ENCODE peak calls at places on chromosome 16, in eight cellular contexts. O is adrenal gland, Z is body of pancreas, B is ovary, A is heart left ventricle, W is stomach, U is IMR-90, V is breast epithelium. C is an unnamed sample.

GRCh38 chr16:69112285-69113129 is 7.1 kb downstream of the HAS3 start:
- DNase-seq in O (peak), Z (peak), B (no peak), A (no peak), W (peak), U (peak), V (no peak), C (peak)

GRCh38 chr16:89822188-89823086 is 5.8 kb upstream of the SPIRE2 start:
- DNase-seq in O (no peak), Z (no peak), B (no peak), A (no peak), W (no peak), U (no peak), V (no peak), C (no peak)

GRCh38 chr16:47965439-47965838 is 190.4 kb downstream of the ABCC12 start:
- DNase-seq in O (no peak), Z (no peak), B (no peak), A (no peak), W (no peak), U (peak), V (no peak), C (no peak)

GRCh38 chr16:69844441-69844840 is 82.3 kb downstream of the WWP2 start:
- DNase-seq in O (no peak), Z (no peak), B (no peak), A (no peak), W (no peak), U (no peak), V (no peak), C (no peak)

GRCh38 chr16:75402821-75403475 is 30.4 kb downstream of the CFDP1 start:
- DNase-seq in O (no peak), Z (no peak), B (no peak), A (no peak), W (no peak), U (peak), V (no peak), C (no peak)

GRCh38 chr16:6335072-6335471 is 997.6 kb upstream of the RBFOX1 start:
- DNase-seq in O (no peak), Z (no peak), B (no peak), A (no peak), W (no peak), U (no peak), V (no peak), C (peak)

GRCh38 chr16:70693231-70693671 is 7.4 kb upstream of the MTSS2 start:
- DNase-seq in O (no peak), Z (no peak), B (peak), A (peak), W (no peak), U (no peak), V (no peak), C (peak)

GRCh38 chr16:56643080-56643778 is 4.8 kb downstream of the MT1A start:
- DNase-seq in O (no peak), Z (peak), B (no peak), A (peak), W (peak), U (no peak), V (peak), C (peak)

GRCh38 chr16:6189216-6189615 is 1091.6 kb upstream of the EEF2KMT start:
- DNase-seq in O (no peak), Z (no peak), B (no peak), A (no peak), W (no peak), U (no peak), V (no peak), C (no peak)

GRCh38 chr16:82481455-82481854 is 145.3 kb upstream of the CDH13 start:
- DNase-seq in O (no peak), Z (no peak), B (no peak), A (no peak), W (no peak), U (peak), V (no peak), C (no peak)

GRCh38 chr16:89000207-89000959 is 23.4 kb upstream of the CBFA2T3 start:
- DNase-seq in O (no peak), Z (no peak), B (no peak), A (no peak), W (no peak), U (no peak), V (no peak), C (no peak)

GRCh38 chr16:78919852-78920251 is 680.7 kb downstream of the MAF start:
- DNase-seq in O (no peak), Z (no peak), B (no peak), A (no peak), W (no peak), U (no peak), V (no peak), C (no peak)

GRCh38 chr16:5309946-5310611 is 212.5 kb upstream of the EEF2KMT start:
- DNase-seq in O (no peak), Z (no peak), B (no peak), A (no peak), W (no peak), U (no peak), V (no peak), C (no peak)

GRCh38 chr16:66007717-66008116 is 358.8 kb upstream of the CDH5 start:
- DNase-seq in O (no peak), Z (no peak), B (no peak), A (no peak), W (no peak), U (peak), V (no peak), C (no peak)

GRCh38 chr16:48901712-48902374 is 291.9 kb upstream of the N4BP1 start:
- DNase-seq in O (no peak), Z (no peak), B (no peak), A (no peak), W (no peak), U (no peak), V (no peak), C (no peak)

DNA sequence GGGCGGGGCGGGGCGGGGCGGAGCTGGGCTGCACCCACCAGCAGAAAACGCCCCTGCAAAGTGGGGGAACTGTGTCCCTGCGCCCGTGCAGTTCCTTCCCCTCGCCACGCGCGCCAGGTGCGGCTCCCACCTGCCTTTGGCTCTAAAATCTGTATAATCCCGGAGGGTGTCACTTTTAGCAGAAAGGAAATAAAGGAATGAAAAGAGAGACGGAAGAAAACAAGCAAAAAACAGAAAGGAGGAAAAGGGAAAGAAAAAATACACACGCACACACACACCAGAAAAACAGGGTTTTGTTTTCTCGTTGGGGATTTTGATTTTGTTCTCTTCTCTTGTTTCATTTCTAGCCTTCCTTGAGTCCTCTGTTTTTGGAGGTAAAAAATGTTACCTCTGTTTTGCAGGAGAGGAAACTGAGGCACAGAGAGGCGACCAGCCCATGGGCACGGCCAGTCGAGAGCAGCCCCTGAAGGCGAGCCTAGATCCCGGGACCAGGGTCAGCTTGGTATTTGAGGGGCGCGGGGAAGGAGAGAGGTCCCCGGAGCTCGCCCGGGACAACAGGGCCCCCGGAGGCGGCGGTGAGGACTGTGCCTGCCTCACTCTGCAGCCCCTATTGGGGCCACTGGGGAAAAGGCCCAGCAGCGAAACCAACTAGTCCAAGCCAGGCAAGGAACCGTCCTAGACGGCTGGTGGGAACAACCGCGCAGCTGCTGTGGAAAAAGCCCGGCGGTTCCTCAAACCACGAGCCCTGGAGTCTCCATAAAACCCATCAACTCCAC is 594 bp upstream of the CARHSP1 start:
- DNase-seq in O (no peak), Z (no peak), B (peak), A (no peak), W (no peak), U (no peak), V (no peak), C (no peak)
- TF ChIP-seq CTCF in O (no peak), Z (peak), B (no peak), A (no peak), W (no peak), U (no peak), V (no peak), C (no peak)

DNA sequence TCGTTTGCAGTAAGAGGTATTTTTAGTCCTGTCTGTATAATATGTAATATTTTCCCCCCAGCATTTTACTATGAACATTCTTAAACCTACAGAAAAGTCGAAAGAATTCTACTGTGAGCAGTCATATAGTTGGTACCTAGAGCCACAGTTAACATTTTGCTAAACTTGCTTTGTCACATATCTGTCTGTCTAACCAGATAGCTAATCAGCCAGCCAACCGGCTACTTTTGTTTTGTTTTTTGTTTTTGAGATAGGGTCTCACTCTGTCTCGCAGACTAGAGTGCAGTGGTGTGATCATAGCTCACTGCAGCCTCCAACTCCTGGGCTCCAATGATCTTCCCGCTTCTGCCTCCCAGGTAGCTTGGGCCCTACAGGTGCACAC is 73.3 kb downstream of the ABCC1 start:
- DNase-seq in O (no peak), Z (no peak), B (no peak), A (no peak), W (no peak), U (no peak), V (no peak), C (no peak)
- TF ChIP-seq POLR2A in O (no peak), Z (no peak), B (no peak), A (no peak), W (no peak), U (no peak), V (no peak), C (no peak)

GRCh38 chr16:87233928-87234327 is 83.3 kb downstream of the C16orf95 start:
- DNase-seq in O (no peak), Z (no peak), B (no peak), A (no peak), W (no peak), U (peak), V (no peak), C (no peak)
- TF ChIP-seq CTCF in O (peak), Z (no peak), B (no peak), A (no peak), W (no peak), U (peak), V (no peak), C (no peak)

DNA sequence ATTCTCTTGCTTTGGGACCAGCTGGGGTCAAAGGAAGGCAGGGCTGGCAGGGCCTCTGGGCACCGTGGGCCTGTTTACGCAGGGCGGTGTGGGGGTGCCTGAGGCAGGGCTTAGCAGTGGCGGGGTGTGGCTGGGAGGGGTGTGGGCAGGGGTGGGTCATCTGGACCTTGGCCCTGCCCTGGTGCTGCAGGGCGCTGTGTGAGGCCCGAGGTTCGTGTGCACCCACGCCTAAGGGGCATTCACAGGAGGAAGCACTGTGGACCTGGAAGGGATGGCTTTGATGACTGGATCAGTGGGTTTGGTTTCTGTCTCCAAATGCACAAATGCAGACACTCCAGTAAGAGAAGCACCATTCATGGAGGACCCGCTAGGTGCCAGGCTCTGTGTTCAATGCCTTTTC is 37.3 kb downstream of the BCO1 start:
- DNase-seq in O (no peak), Z (no peak), B (no peak), A (no peak), W (peak), U (no peak), V (no peak), C (no peak)
- TF ChIP-seq POLR2A in O (no peak), Z (no peak), B (no peak), A (no peak), W (no peak), U (no peak), V (no peak), C (no peak)

DNA sequence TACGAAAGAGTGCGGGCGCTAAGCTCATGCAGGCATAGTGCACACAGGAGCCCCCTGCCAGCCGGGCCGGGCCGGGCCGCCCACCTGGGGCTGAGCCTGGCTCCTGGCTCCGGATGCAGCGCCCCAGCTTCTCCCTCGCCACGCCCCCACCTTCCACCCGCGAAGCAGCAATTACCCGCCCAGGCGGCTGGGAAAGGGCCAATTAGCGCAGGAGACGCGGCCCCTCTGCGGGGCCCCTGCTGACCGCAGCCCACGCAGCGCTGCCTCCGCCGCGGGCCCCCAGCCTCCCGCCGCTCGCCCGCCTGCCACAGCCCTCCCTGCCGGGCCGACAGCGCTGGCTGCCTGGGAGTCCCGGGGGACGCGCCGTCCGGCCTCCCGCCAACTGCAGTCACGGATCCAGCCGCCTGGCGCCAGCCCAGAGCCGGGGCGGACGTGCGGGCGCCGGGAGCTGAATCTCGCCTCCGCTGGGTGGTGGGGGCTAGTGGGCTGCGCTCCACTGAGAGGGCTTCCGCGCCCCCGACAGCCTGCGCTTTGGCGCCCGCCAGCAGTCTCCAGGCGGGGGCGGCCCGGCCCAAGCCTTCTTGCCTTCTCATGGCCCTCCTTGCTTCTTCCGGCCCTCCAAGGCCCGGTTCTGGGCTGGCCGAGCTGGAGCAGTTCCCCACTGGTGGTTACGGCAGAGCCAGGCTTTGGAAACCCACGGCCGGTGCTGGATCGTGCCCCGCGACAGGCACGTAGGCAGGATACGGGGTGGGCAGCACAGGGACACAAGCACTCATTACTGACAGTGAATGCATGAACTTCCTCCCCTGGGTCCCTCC is 14.9 kb upstream of the CBFB start:
- DNase-seq in O (peak), Z (peak), B (peak), A (peak), W (peak), U (peak), V (peak), C (peak)
- TF ChIP-seq CTCF in O (peak), Z (peak), B (peak), A (no peak), W (peak), U (peak), V (peak), C (peak)

DNA sequence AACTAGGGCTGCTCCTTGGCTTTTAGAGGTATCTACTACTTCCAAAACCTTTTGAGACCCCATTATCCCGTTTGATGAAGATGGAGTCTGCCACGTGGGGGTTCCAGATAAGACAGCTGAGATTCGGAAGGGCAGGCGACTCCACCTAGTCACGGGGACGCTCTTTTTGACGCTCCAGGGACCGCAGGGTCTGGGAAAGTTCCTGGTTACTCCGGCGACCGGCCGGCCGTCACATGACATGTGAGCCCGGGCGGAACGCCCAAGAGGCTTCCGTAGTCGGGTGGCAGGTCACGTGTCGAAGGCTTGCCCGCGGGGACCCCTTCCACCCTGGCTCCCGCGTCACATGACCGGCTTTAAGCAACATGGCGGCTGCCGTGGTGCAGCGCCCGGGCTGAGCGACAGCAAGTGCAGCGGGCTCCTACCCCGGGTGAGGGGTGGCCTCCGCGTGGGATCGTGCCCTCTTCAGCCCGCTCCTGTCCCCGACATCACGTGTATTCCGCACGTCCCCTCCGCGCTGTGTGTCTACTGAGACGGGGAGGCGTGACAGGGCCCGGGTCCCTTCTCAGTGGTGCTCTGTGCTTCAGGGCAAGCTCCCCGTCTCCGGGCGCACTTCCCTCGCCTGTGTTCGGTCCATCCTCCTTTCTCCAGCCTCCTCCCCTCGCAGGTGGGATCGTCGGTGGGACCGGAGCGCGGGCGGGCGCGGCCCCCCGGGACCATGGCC is at the start of gene SPNS1:
- DNase-seq in O (peak), Z (peak), B (peak), A (peak), W (peak), U (peak), V (peak), C (peak)
- TF ChIP-seq POLR2A in O (peak), Z (no peak), B (peak), A (peak), W (no peak), U (peak), V (no peak), C (no peak)

DNA sequence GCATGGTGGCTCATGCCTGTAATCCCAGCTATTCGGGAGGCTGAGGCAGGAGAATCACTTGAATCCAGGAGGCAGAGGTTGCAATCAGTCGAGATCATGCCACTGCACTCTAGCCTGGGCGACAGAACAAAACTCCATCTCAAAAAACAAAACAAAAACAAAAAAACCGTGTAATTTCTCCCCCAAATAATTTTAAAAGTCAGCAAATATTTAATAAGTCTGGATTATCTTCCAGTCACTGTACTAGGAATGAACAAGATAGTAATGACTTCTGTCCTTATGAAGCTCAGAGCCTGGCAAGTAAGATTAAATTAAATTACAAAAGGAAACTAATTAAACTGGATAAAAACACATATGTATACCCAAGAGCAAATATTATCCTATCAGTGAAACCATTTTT is 113.5 kb downstream of the DNAH3 start:
- DNase-seq in O (no peak), Z (no peak), B (no peak), A (no peak), W (no peak), U (no peak), V (no peak), C (no peak)
- TF ChIP-seq CTCF in O (no peak), Z (no peak), B (no peak), A (no peak), W (no peak), U (no peak), V (no peak), C (no peak)

GRCh38 chr16:1680361-1680760 is 2.3 kb downstream of the JPT2 start:
- DNase-seq in O (no peak), Z (no peak), B (no peak), A (no peak), W (no peak), U (no peak), V (no peak), C (no peak)

GRCh38 chr16:1678500-1679098 is 520 bp downstream of the JPT2 start:
- DNase-seq in O (peak), Z (peak), B (peak), A (peak), W (peak), U (peak), V (peak), C (peak)

GRCh38 chr16:1676661-1677060 is 1.4 kb upstream of the JPT2 start:
- DNase-seq in O (no peak), Z (no peak), B (no peak), A (no peak), W (no peak), U (no peak), V (no peak), C (no peak)

GRCh38 chr16:1677339-1677738 is 740 bp upstream of the JPT2 start:
- DNase-seq in O (no peak), Z (no peak), B (no peak), A (no peak), W (no peak), U (no peak), V (no peak), C (no peak)

GRCh38 chr16:1677942-1678499 is at the start of gene JPT2:
- DNase-seq in O (peak), Z (peak), B (peak), A (peak), W (peak), U (peak), V (peak), C (peak)
- TF ChIP-seq POLR2A in O (peak), Z (peak), B (no peak), A (peak), W (no peak), U (no peak), V (no peak), C (no peak)

DNA sequence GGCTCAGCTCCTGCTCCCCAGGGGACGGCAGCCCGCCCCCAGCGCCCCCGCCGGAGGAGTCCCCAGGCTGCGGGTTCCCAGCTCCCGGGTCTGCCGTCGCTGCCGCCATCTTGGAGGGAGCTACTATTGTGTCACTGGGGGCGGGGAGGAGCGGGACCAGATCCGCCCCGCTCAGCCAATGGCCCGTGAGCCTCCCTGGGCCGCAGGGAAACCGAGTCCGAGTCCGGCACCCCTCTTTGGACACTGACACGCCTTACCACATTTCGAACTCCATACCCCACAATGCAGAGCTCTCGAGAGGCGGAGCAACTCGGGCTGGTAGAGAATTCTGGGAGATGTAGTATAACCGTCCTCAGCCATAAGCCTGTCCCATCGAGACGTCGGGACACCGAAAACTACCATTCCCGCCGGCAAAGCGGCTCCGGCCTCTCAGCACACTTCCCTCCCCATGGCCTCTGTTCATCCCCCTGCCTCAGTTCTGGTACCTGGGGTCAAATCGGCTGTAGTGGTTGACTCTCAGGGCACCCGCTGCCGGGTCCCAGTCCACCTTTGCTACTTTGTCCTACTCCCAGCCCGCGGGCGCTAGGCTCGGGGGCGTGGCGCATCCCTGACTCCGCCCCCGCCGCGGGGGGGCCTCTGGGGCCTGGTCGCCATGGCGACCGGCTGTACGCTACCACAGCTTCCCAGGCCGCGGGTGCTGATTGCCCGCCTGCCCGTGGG is at the start of the genes RANBP10 and TSNAXIP1:
- DNase-seq in O (peak), Z (peak), B (peak), A (peak), W (peak), U (peak), V (peak), C (peak)
- TF ChIP-seq CTCF in O (no peak), Z (no peak), B (no peak), A (no peak), W (peak), U (no peak), V (no peak), C (no peak)

C was measured in testis.